ENCODE peak calls at places on chromosomes 12 and 14, in five cellular contexts. K is GM20000, Q is glutamatergic neuron, Y is brain microvascular endothelial cell, T is gastrocnemius medialis. U is an unnamed sample.

GRCh38 chr12:97556201-97556824 is 93.7 kb downstream of the RMST start:
- DNase-seq in K (no peak), Q (peak), Y (no peak), T (no peak), U (no peak)

GRCh38 chr12:48982397-48983080 is 4.4 kb downstream of the WNT1 start:
- DNase-seq in K (no peak), Q (no peak), Y (no peak), T (no peak), U (no peak)

GRCh38 chr12:40164034-40164433 is 58.2 kb upstream of the SLC2A13 start:
- DNase-seq in K (no peak), Q (no peak), Y (no peak), T (no peak), U (no peak)

GRCh38 chr12:77682488-77682887 is 148.2 kb upstream of the NAV3 start:
- DNase-seq in K (no peak), Q (no peak), Y (no peak), T (no peak), U (no peak)

GRCh38 chr12:131603106-131604033 is 107.5 kb upstream of the SFSWAP start:
- DNase-seq in K (no peak), Q (no peak), Y (no peak), T (no peak), U (no peak)

GRCh38 chr12:48979602-48980388 is 1.7 kb downstream of the WNT1 start:
- DNase-seq in K (peak), Q (no peak), Y (no peak), T (no peak), U (no peak)

GRCh38 chr12:89327477-89328094 is 24.7 kb downstream of the DUSP6 start:
- DNase-seq in K (no peak), Q (no peak), Y (no peak), T (no peak), U (no peak)

GRCh38 chr12:52917800-52918199 is 12.9 kb upstream of the KRT8 start:
- DNase-seq in K (no peak), Q (no peak), Y (no peak), T (no peak), U (no peak)

GRCh38 chr12:111411187-111411764 is 5.6 kb downstream of the SH2B3 start:
- DNase-seq in K (no peak), Q (no peak), Y (no peak), T (no peak), U (no peak)

GRCh38 chr14:56797003-56797568 is 13.2 kb downstream of the OTX2 start:
- DNase-seq in K (no peak), Q (no peak), Y (no peak), T (no peak), U (no peak)

GRCh38 chr12:49058366-49059062 is 2.1 kb downstream of the KMT2D start:
- DNase-seq in K (no peak), Q (no peak), Y (no peak), T (no peak), U (no peak)

GRCh38 chr14:74501691-74502090 is 8.1 kb downstream of the ISCA2 start:
- DNase-seq in K (no peak), Q (no peak), Y (no peak), T (no peak), U (no peak)

GRCh38 chr14:55579724-55580400 is at the start of gene KTN1:
- DNase-seq in K (peak), Q (peak), Y (peak), T (peak), U (peak)

GRCh38 chr12:132145334-132145733 is 1.1 kb downstream of the NOC4L start:
- DNase-seq in K (no peak), Q (no peak), Y (no peak), T (no peak), U (no peak)

GRCh38 chr12:22282283-22282682 is 52.2 kb downstream of the ST8SIA1 start:
- DNase-seq in K (no peak), Q (no peak), Y (peak), T (no peak), U (no peak)

GRCh38 chr12:53102883-53103807 is at the start of gene SOAT2:
- DNase-seq in K (no peak), Q (no peak), Y (no peak), T (no peak), U (no peak)

GRCh38 chr12:24561882-24562760 is 386.8 kb downstream of the BCAT1 start:
- DNase-seq in K (peak), Q (peak), Y (peak), T (peak), U (peak)

GRCh38 chr14:98694541-98694940 is 577.5 kb downstream of the BCL11B start:
- DNase-seq in K (no peak), Q (no peak), Y (no peak), T (no peak), U (no peak)

U was measured in foreskin melanocyte.